ENCODE peak calls at places on chromosomes 1 and 21, in ten cellular contexts. One of them, this sample, is unnamed.

GRCh38 chr1:221998781-221999180 is 256.9 kb upstream of the DUSP10 start:
- DNase-seq in fibroblast of lung: no peak
- DNase-seq in Calu3: no peak
- DNase-seq in ecto neural progenitor cell: no peak
- DNase-seq in CD4-positive, alpha-beta T cell: no peak
- DNase-seq in hippocampal formation: no peak
- DNase-seq in tibial artery: no peak
- DNase-seq in left cardiac atrium: no peak
- DNase-seq in activated CD4-positive, alpha-beta T cell treated with anti-CD3 and anti-CD28 coated beads, Interleukin-2, amount 10 ng/mL, durations not matched to agents 7 days and 5 days: no peak
- DNase-seq in CD4-positive, alpha-beta memory T cell: no peak
- DNase-seq in this sample: no peak

GRCh38 chr1:9426291-9426711 is 113.0 kb upstream of the SLC25A33 start:
- DNase-seq in fibroblast of lung: no peak
- DNase-seq in Calu3: no peak
- DNase-seq in ecto neural progenitor cell: no peak
- DNase-seq in CD4-positive, alpha-beta T cell: peak; percentile 77
- DNase-seq in hippocampal formation: peak; percentile 36
- DNase-seq in tibial artery: no peak
- DNase-seq in left cardiac atrium: no peak
- DNase-seq in activated CD4-positive, alpha-beta T cell treated with anti-CD3 and anti-CD28 coated beads, Interleukin-2, amount 10 ng/mL, durations not matched to agents 7 days and 5 days: peak; percentile 87
- DNase-seq in CD4-positive, alpha-beta memory T cell: peak; percentile 84
- DNase-seq in this sample: no peak

GRCh38 chr1:107139833-107140702 is 771 bp upstream of the NTNG1 start:
- DNase-seq in fibroblast of lung: peak; percentile 87
- DNase-seq in Calu3: peak; percentile 18
- DNase-seq in ecto neural progenitor cell: peak; percentile 63
- DNase-seq in CD4-positive, alpha-beta T cell: peak; percentile 36
- DNase-seq in hippocampal formation: peak; percentile 29
- DNase-seq in tibial artery: peak; percentile 64
- DNase-seq in left cardiac atrium: peak; percentile 21
- DNase-seq in activated CD4-positive, alpha-beta T cell treated with anti-CD3 and anti-CD28 coated beads, Interleukin-2, amount 10 ng/mL, durations not matched to agents 7 days and 5 days: peak; percentile 15
- DNase-seq in CD4-positive, alpha-beta memory T cell: peak; percentile 6
- DNase-seq in this sample: no peak

GRCh38 chr1:230068952-230069684 is 2.1 kb downstream of the GALNT2 start:
- DNase-seq in fibroblast of lung: peak; percentile 50
- DNase-seq in Calu3: no peak
- DNase-seq in ecto neural progenitor cell: no peak
- DNase-seq in CD4-positive, alpha-beta T cell: no peak
- DNase-seq in hippocampal formation: no peak
- DNase-seq in tibial artery: no peak
- DNase-seq in left cardiac atrium: no peak
- DNase-seq in activated CD4-positive, alpha-beta T cell treated with anti-CD3 and anti-CD28 coated beads, Interleukin-2, amount 10 ng/mL, durations not matched to agents 7 days and 5 days: peak; percentile 22
- DNase-seq in CD4-positive, alpha-beta memory T cell: no peak
- DNase-seq in this sample: no peak

GRCh38 chr21:39660191-39660590 is 47.5 kb downstream of the B3GALT5 start:
- DNase-seq in fibroblast of lung: peak; percentile 75
- DNase-seq in Calu3: no peak
- DNase-seq in ecto neural progenitor cell: no peak
- DNase-seq in CD4-positive, alpha-beta T cell: no peak
- DNase-seq in hippocampal formation: no peak
- DNase-seq in tibial artery: no peak
- DNase-seq in left cardiac atrium: peak; percentile 53
- DNase-seq in activated CD4-positive, alpha-beta T cell treated with anti-CD3 and anti-CD28 coated beads, Interleukin-2, amount 10 ng/mL, durations not matched to agents 7 days and 5 days: no peak
- DNase-seq in CD4-positive, alpha-beta memory T cell: no peak
- DNase-seq in this sample: no peak

GRCh38 chr1:155389831-155390230 is 69.1 kb downstream of the RUSC1 start:
- DNase-seq in fibroblast of lung: peak; percentile 39
- DNase-seq in Calu3: no peak
- DNase-seq in ecto neural progenitor cell: no peak
- DNase-seq in CD4-positive, alpha-beta T cell: no peak
- DNase-seq in hippocampal formation: no peak
- DNase-seq in tibial artery: no peak
- DNase-seq in left cardiac atrium: no peak
- DNase-seq in activated CD4-positive, alpha-beta T cell treated with anti-CD3 and anti-CD28 coated beads, Interleukin-2, amount 10 ng/mL, durations not matched to agents 7 days and 5 days: no peak
- DNase-seq in CD4-positive, alpha-beta memory T cell: no peak
- DNase-seq in this sample: no peak

GRCh38 chr1:40014812-40015594 is 25.5 kb upstream of the CAP1 start:
- DNase-seq in fibroblast of lung: peak; percentile 78
- DNase-seq in Calu3: no peak
- DNase-seq in ecto neural progenitor cell: no peak
- DNase-seq in CD4-positive, alpha-beta T cell: no peak
- DNase-seq in hippocampal formation: no peak
- DNase-seq in tibial artery: no peak
- DNase-seq in left cardiac atrium: no peak
- DNase-seq in activated CD4-positive, alpha-beta T cell treated with anti-CD3 and anti-CD28 coated beads, Interleukin-2, amount 10 ng/mL, durations not matched to agents 7 days and 5 days: no peak
- DNase-seq in CD4-positive, alpha-beta memory T cell: no peak
- DNase-seq in this sample: no peak

GRCh38 chr1:89042491-89042890 is 19.8 kb upstream of the GBP3 start:
- DNase-seq in fibroblast of lung: no peak
- DNase-seq in Calu3: no peak
- DNase-seq in ecto neural progenitor cell: no peak
- DNase-seq in CD4-positive, alpha-beta T cell: no peak
- DNase-seq in hippocampal formation: no peak
- DNase-seq in tibial artery: no peak
- DNase-seq in left cardiac atrium: no peak
- DNase-seq in activated CD4-positive, alpha-beta T cell treated with anti-CD3 and anti-CD28 coated beads, Interleukin-2, amount 10 ng/mL, durations not matched to agents 7 days and 5 days: no peak
- DNase-seq in CD4-positive, alpha-beta memory T cell: no peak
- DNase-seq in this sample: no peak

GRCh38 chr1:92461364-92462097 is 25.2 kb downstream of the GFI1 start:
- DNase-seq in fibroblast of lung: no peak
- DNase-seq in Calu3: no peak
- DNase-seq in ecto neural progenitor cell: no peak
- DNase-seq in CD4-positive, alpha-beta T cell: no peak
- DNase-seq in hippocampal formation: no peak
- DNase-seq in tibial artery: no peak
- DNase-seq in left cardiac atrium: no peak
- DNase-seq in activated CD4-positive, alpha-beta T cell treated with anti-CD3 and anti-CD28 coated beads, Interleukin-2, amount 10 ng/mL, durations not matched to agents 7 days and 5 days: no peak
- DNase-seq in CD4-positive, alpha-beta memory T cell: no peak
- DNase-seq in this sample: no peak

GRCh38 chr1:192977089-192977706 is 82.0 kb downstream of the UCHL5 start:
- DNase-seq in fibroblast of lung: no peak
- DNase-seq in Calu3: no peak
- DNase-seq in ecto neural progenitor cell: no peak
- DNase-seq in CD4-positive, alpha-beta T cell: no peak
- DNase-seq in hippocampal formation: no peak
- DNase-seq in tibial artery: no peak
- DNase-seq in left cardiac atrium: no peak
- DNase-seq in activated CD4-positive, alpha-beta T cell treated with anti-CD3 and anti-CD28 coated beads, Interleukin-2, amount 10 ng/mL, durations not matched to agents 7 days and 5 days: no peak
- DNase-seq in CD4-positive, alpha-beta memory T cell: no peak
- DNase-seq in this sample: no peak

GRCh38 chr1:212162635-212163034 is 122.6 kb upstream of the PPP2R5A start:
- DNase-seq in fibroblast of lung: peak; percentile 70
- DNase-seq in Calu3: peak; percentile 25
- DNase-seq in ecto neural progenitor cell: no peak
- DNase-seq in CD4-positive, alpha-beta T cell: peak; percentile 35
- DNase-seq in hippocampal formation: no peak
- DNase-seq in tibial artery: no peak
- DNase-seq in left cardiac atrium: peak; percentile 59
- DNase-seq in activated CD4-positive, alpha-beta T cell treated with anti-CD3 and anti-CD28 coated beads, Interleukin-2, amount 10 ng/mL, durations not matched to agents 7 days and 5 days: peak; percentile 37
- DNase-seq in CD4-positive, alpha-beta memory T cell: peak; percentile 9
- DNase-seq in this sample: no peak

GRCh38 chr1:67831850-67832513 is 1.3 kb downstream of the GNG12 start:
- DNase-seq in fibroblast of lung: peak; percentile 86
- DNase-seq in Calu3: peak; percentile 63
- DNase-seq in ecto neural progenitor cell: peak; percentile 58
- DNase-seq in CD4-positive, alpha-beta T cell: no peak
- DNase-seq in hippocampal formation: no peak
- DNase-seq in tibial artery: peak; percentile 80
- DNase-seq in left cardiac atrium: peak; percentile 67
- DNase-seq in activated CD4-positive, alpha-beta T cell treated with anti-CD3 and anti-CD28 coated beads, Interleukin-2, amount 10 ng/mL, durations not matched to agents 7 days and 5 days: no peak
- DNase-seq in CD4-positive, alpha-beta memory T cell: no peak
- DNase-seq in this sample: no peak

GRCh38 chr1:24108334-24109165 is 3.4 kb downstream of the MYOM3 start:
- DNase-seq in fibroblast of lung: peak; percentile 43
- DNase-seq in Calu3: peak; percentile 30
- DNase-seq in ecto neural progenitor cell: no peak
- DNase-seq in CD4-positive, alpha-beta T cell: no peak
- DNase-seq in hippocampal formation: no peak
- DNase-seq in tibial artery: no peak
- DNase-seq in left cardiac atrium: peak; percentile 68
- DNase-seq in activated CD4-positive, alpha-beta T cell treated with anti-CD3 and anti-CD28 coated beads, Interleukin-2, amount 10 ng/mL, durations not matched to agents 7 days and 5 days: no peak
- DNase-seq in CD4-positive, alpha-beta memory T cell: no peak
- DNase-seq in this sample: no peak

GRCh38 chr1:1402081-1402900 is 3.2 kb upstream of the CCNL2 start:
- DNase-seq in fibroblast of lung: peak; percentile 59
- DNase-seq in Calu3: peak; percentile 43
- DNase-seq in ecto neural progenitor cell: peak; percentile 58
- DNase-seq in CD4-positive, alpha-beta T cell: no peak
- DNase-seq in hippocampal formation: no peak
- DNase-seq in tibial artery: no peak
- DNase-seq in left cardiac atrium: no peak
- DNase-seq in activated CD4-positive, alpha-beta T cell treated with anti-CD3 and anti-CD28 coated beads, Interleukin-2, amount 10 ng/mL, durations not matched to agents 7 days and 5 days: peak; percentile 46
- DNase-seq in CD4-positive, alpha-beta memory T cell: no peak
- DNase-seq in this sample: no peak

This sample was measured in NCI-H187 treated with DMSO at 0.1 percent for 48 hours.